ENCODE peak calls at places on chromosomes 11 and 22, in five cellular contexts. Q is brain microvascular endothelial cell, U is astrocyte, J is pancreas, O is HL-60. A is an unnamed sample.

GRCh38 chr11:83285771-83286528 is at the start of gene CCDC90B:
- DNase-seq in Q (peak; percentile 97), U (peak; percentile 97), J (peak; percentile 97), O (peak; percentile 98), A (peak; percentile 96)

GRCh38 chr11:115623021-115623451 is 118.8 kb upstream of the CADM1 start:
- DNase-seq in Q (peak; percentile 91), U (peak; percentile 99), J (peak; percentile 27), O (no peak), A (peak; percentile 69)

GRCh38 chr11:79514695-79515094 is 73.9 kb upstream of the TENM4 start:
- DNase-seq in Q (no peak), U (no peak), J (no peak), O (no peak), A (no peak)

GRCh38 chr11:134598368-134598767 is 186.3 kb upstream of the B3GAT1 start:
- DNase-seq in Q (no peak), U (no peak), J (no peak), O (no peak), A (no peak)

GRCh38 chr22:49657275-49657973 is 170.2 kb downstream of the BRD1 start:
- DNase-seq in Q (no peak), U (no peak), J (peak; percentile 42), O (peak; percentile 87), A (peak; percentile 77)

GRCh38 chr11:34044664-34045485 is 6.7 kb upstream of the CAPRIN1 start:
- DNase-seq in Q (peak; percentile 89), U (peak; percentile 89), J (no peak), O (peak; percentile 75), A (peak; percentile 69)

GRCh38 chr11:57640068-57640800 is 9.5 kb downstream of the YPEL4 start:
- DNase-seq in Q (no peak), U (no peak), J (no peak), O (no peak), A (no peak)

GRCh38 chr11:18802381-18803257 is 11.0 kb upstream of the PTPN5 start:
- DNase-seq in Q (peak; percentile 78), U (peak; percentile 52), J (peak; percentile 22), O (peak; percentile 28), A (no peak)

GRCh38 chr11:125270711-125271110 is 106.2 kb downstream of the PKNOX2 start:
- DNase-seq in Q (peak; percentile 30), U (peak; percentile 74), J (no peak), O (no peak), A (no peak)

GRCh38 chr11:59776210-59777066 is 21.3 kb downstream of the STX3 start:
- DNase-seq in Q (peak; percentile 61), U (peak; percentile 79), J (no peak), O (no peak), A (no peak)

GRCh38 chr11:106152013-106152412 is 74.6 kb downstream of the AASDHPPT start:
- DNase-seq in Q (peak; percentile 6), U (peak; percentile 85), J (peak; percentile 53), O (no peak), A (no peak)

GRCh38 chr11:92627615-92628201 is 341.7 kb upstream of the MTNR1B start:
- DNase-seq in Q (peak; percentile 90), U (peak; percentile 67), J (no peak), O (no peak), A (no peak)

GRCh38 chr22:48940988-48941902 is 886.4 kb downstream of the BRD1 start:
- DNase-seq in Q (no peak), U (no peak), J (no peak), O (no peak), A (peak; percentile 50)

GRCh38 chr11:92843455-92843854 is 126.0 kb upstream of the MTNR1B start:
- DNase-seq in Q (no peak), U (no peak), J (no peak), O (no peak), A (no peak)

GRCh38 chr11:103624708-103625623 is 411.5 kb upstream of the DDI1 start:
- DNase-seq in Q (peak; percentile 73), U (peak; percentile 99), J (no peak), O (no peak), A (no peak)

GRCh38 chr22:25219948-25220442 is 556 bp downstream of the CRYBB2 start:
- DNase-seq in Q (no peak), U (no peak), J (no peak), O (no peak), A (no peak)

GRCh38 chr11:44258190-44258489 is 51.8 kb downstream of the ALX4 start:
- DNase-seq in Q (no peak), U (no peak), J (no peak), O (no peak), A (no peak)

GRCh38 chr11:106691807-106692365 is 326.4 kb downstream of the GUCY1A2 start:
- DNase-seq in Q (peak; percentile 22), U (peak; percentile 29), J (no peak), O (no peak), A (no peak)

GRCh38 chr11:92693146-92693545 is 276.3 kb upstream of the MTNR1B start:
- DNase-seq in Q (peak; percentile 27), U (peak; percentile 26), J (no peak), O (no peak), A (no peak)

GRCh38 chr11:112961751-112962747 is 829 bp downstream of the NCAM1 start:
- DNase-seq in Q (no peak), U (no peak), J (no peak), O (no peak), A (peak; percentile 63)

GRCh38 chr11:122628691-122629555 is 26.6 kb upstream of the UBASH3B start:
- DNase-seq in Q (peak; percentile 77), U (peak; percentile 31), J (peak; percentile 51), O (peak; percentile 81), A (peak; percentile 76)

GRCh38 chr22:29733362-29734322 is 13.8 kb downstream of the CABP7 start:
- DNase-seq in Q (no peak), U (no peak), J (no peak), O (no peak), A (peak; percentile 61)

GRCh38 chr11:40338739-40339138 is 1120.7 kb downstream of the LRRC4C start:
- DNase-seq in Q (peak; percentile 41), U (peak; percentile 70), J (no peak), O (no peak), A (no peak)

GRCh38 chr11:404551-405264 is 10.1 kb downstream of the SIGIRR start:
- DNase-seq in Q (no peak), U (no peak), J (no peak), O (no peak), A (no peak)

GRCh38 chr22:22168190-22168940 is 76.2 kb upstream of the VPREB1 start:
- DNase-seq in Q (no peak), U (peak; percentile 19), J (no peak), O (peak; percentile 21), A (no peak)

GRCh38 chr11:114051558-114051957 is 8.0 kb upstream of the ZBTB16 start:
- DNase-seq in Q (no peak), U (no peak), J (no peak), O (no peak), A (no peak)

GRCh38 chr11:37504066-37504611 is 906.1 kb upstream of the RAG2 start:
- DNase-seq in Q (peak; percentile 84), U (peak; percentile 98), J (no peak), O (no peak), A (no peak)

GRCh38 chr11:693887-694562 is 997 bp downstream of the DEAF1 start:
- DNase-seq in Q (no peak), U (no peak), J (peak; percentile 72), O (no peak), A (peak; percentile 73)

GRCh38 chr11:69344570-69345145 is 50.7 kb downstream of the MYEOV start:
- DNase-seq in Q (no peak), U (no peak), J (peak; percentile 4), O (no peak), A (peak; percentile 9)

DNA sequence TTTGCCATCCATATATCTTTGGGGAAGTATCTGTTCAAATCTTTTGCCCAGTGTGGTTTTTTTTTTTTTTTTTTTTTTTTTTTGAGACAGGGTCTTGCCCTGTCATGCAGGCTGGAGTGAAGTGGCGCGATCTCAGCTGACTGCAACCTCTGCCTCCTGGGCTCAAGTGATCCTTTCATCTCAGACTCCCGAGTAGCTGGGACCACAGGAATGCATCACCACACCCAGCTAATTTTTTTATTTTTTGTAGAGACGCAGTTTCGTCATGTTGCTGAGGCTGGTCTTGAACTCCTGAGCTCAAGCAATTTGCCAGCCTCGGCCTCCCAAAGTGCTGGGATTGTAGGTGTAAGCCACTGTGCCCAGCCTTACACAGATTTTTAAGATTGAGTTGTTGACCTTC is 4.8 kb upstream of the FAM118A start:
- DNase-seq in Q (no peak), U (no peak), J (no peak), O (no peak), A (no peak)
- H3K4me3 ChIP-seq in Q (no peak overlapping the region), U (no peak overlapping the region), J (no peak overlapping the region), O (no peak overlapping the region), A (no peak overlapping the region)

DNA sequence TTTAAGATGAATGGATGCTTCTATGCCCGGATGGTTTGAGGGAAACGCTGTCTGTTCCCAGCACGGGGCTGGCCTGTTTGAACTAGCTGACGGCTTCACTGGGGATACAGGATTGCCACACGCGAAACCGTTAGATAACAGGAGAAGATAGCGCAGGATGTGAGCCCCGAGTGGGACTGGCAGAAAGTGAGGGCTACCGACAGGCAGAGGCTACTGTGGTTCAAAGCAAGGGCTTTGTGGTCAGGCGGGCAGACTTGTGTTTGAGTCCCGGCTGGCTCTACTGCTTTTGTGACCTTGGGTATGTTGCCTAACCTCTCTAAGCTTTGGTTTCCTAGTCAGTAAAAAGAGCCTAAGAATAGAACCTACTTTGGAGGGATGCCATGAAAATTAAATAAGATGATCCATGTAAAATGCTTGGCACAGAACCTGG is 2.8 kb upstream of the OAF start:
- DNase-seq in Q (no peak), U (no peak), J (peak; percentile 69), O (peak; percentile 82), A (no peak)
- H3K4me3 ChIP-seq in Q (no peak overlapping the region), U (no peak overlapping the region), J (no peak overlapping the region), O (no peak overlapping the region), A (no peak overlapping the region)

GRCh38 chr11:16611395-16612233 is 126.8 kb upstream of the C11orf58 start:
- DNase-seq in Q (no peak), U (no peak), J (no peak), O (no peak), A (no peak)

GRCh38 chr11:16610738-16611388 is 127.6 kb upstream of the C11orf58 start:
- DNase-seq in Q (no peak), U (no peak), J (no peak), O (no peak), A (no peak)

GRCh38 chr11:16613401-16614381 is 124.8 kb upstream of the C11orf58 start:
- DNase-seq in Q (peak; percentile 81), U (peak; percentile 61), J (peak; percentile 82), O (peak; percentile 79), A (peak; percentile 91)

GRCh38 chr11:16612801-16613400 is 125.5 kb upstream of the C11orf58 start:
- DNase-seq in Q (no peak), U (no peak), J (no peak), O (no peak), A (no peak)

GRCh38 chr11:16612234-16612571 is 126.2 kb upstream of the C11orf58 start:
- DNase-seq in Q (no peak), U (no peak), J (no peak), O (no peak), A (no peak)
- H3K4me3 ChIP-seq in Q (no peak overlapping the region), U (no peak overlapping the region), J (no peak overlapping the region), O (no peak overlapping the region), A (no peak overlapping the region)

GRCh38 chr11:27717801-27718229 is 17.6 kb upstream of the BDNF start:
- DNase-seq in Q (no peak), U (no peak), J (no peak), O (no peak), A (no peak)

GRCh38 chr11:27719575-27719925 is 19.3 kb upstream of the BDNF start:
- DNase-seq in Q (no peak), U (no peak), J (no peak), O (no peak), A (no peak)

GRCh38 chr11:27720277-27720830 is 20.1 kb upstream of the BDNF start:
- DNase-seq in Q (peak; percentile 42), U (no peak), J (peak; percentile 38), O (no peak), A (no peak)

GRCh38 chr11:27718346-27718852 is 18.1 kb upstream of the BDNF start:
- DNase-seq in Q (peak; percentile 84), U (peak; percentile 91), J (no peak), O (no peak), A (no peak)

GRCh38 chr11:27718853-27719574 is 18.8 kb upstream of the BDNF start:
- DNase-seq in Q (no peak), U (no peak), J (peak; percentile 20), O (no peak), A (peak; percentile 63)
- H3K4me3 ChIP-seq in Q (peak overlapping the region; percentile 68), U (peak overlapping the region; percentile 82), J (peak overlapping the region; percentile 18), O (no peak overlapping the region), A (peak overlapping the region; percentile 26)

A was measured in upper lobe of right lung.